ENCODE peak calls at places on chromosomes 7 and 10, in five cellular contexts. F is right atrium auricular region, U is upper lobe of left lung, M is kidney, H is activated gamma-delta T cell. I is an unnamed sample.

GRCh38 chr10:122852261-122852660 is 6.6 kb upstream of the CUZD1 start:
- DNase-seq in F (no peak), U (no peak), M (no peak), H (no peak), I (no peak)

GRCh38 chr7:113289140-113289740 is 170.9 kb upstream of the SMIM30 start:
- DNase-seq in F (no peak), U (no peak), M (no peak), H (no peak), I (no peak)

GRCh38 chr7:74598558-74598957 is 59.0 kb upstream of the GTF2I start:
- DNase-seq in F (no peak), U (no peak), M (no peak), H (no peak), I (no peak)

GRCh38 chr10:59002011-59002410 is 174.4 kb upstream of the PHYHIPL start:
- DNase-seq in F (no peak), U (no peak), M (no peak), H (no peak), I (no peak)

GRCh38 chr7:117045927-117046710 is 92.8 kb downstream of the ST7 start:
- DNase-seq in F (no peak), U (no peak), M (no peak), H (no peak), I (no peak)

GRCh38 chr7:134327896-134328295 is 11.2 kb upstream of the SLC35B4 start:
- DNase-seq in F (no peak), U (no peak), M (no peak), H (no peak), I (no peak)

GRCh38 chr10:132509506-132510173 is 27.9 kb upstream of the INPP5A start:
- DNase-seq in F (no peak), U (peak; percentile 53), M (no peak), H (no peak), I (peak; percentile 73)

GRCh38 chr7:15309891-15310290 is 251.9 kb downstream of the AGMO start:
- DNase-seq in F (no peak), U (no peak), M (no peak), H (no peak), I (no peak)

GRCh38 chr10:75109459-75109778 is 2.0 kb upstream of the SAMD8 start:
- DNase-seq in F (no peak), U (no peak), M (no peak), H (no peak), I (no peak)

GRCh38 chr10:2744547-2745212 is 322.7 kb upstream of the PFKP start:
- DNase-seq in F (no peak), U (no peak), M (no peak), H (no peak), I (no peak)

GRCh38 chr10:132164801-132165278 is 21.9 kb upstream of the DPYSL4 start:
- DNase-seq in F (no peak), U (peak; percentile 65), M (no peak), H (no peak), I (peak; percentile 67)

GRCh38 chr10:119726291-119727261 is 726 bp downstream of the INPP5F start:
- DNase-seq in F (no peak), U (no peak), M (no peak), H (peak; percentile 57), I (no peak)

GRCh38 chr7:80646088-80646961 is 7.9 kb downstream of the CD36 start:
- DNase-seq in F (no peak), U (no peak), M (no peak), H (no peak), I (no peak)

GRCh38 chr10:78602201-78602917 is 466.4 kb upstream of the ZMIZ1 start:
- DNase-seq in F (peak; percentile 16), U (peak; percentile 24), M (no peak), H (no peak), I (no peak)

GRCh38 chr7:116952640-116953371 is 495 bp upstream of the ST7 start:
- DNase-seq in F (peak; percentile 81), U (no peak), M (no peak), H (no peak), I (no peak)

GRCh38 chr10:72564596-72564995 is 61.3 kb downstream of the MICU1 start:
- DNase-seq in F (no peak), U (no peak), M (no peak), H (no peak), I (no peak)

GRCh38 chr10:120511165-120511564 is 54.1 kb downstream of the PLPP4 start:
- DNase-seq in F (no peak), U (no peak), M (no peak), H (no peak), I (no peak)

GRCh38 chr7:135342887-135343286 is 109.2 kb downstream of the STRA8 start:
- DNase-seq in F (no peak), U (no peak), M (no peak), H (no peak), I (no peak)

GRCh38 chr7:95972554-95972953 is 200.2 kb downstream of the DYNC1I1 start:
- DNase-seq in F (no peak), U (no peak), M (no peak), H (no peak), I (no peak)

GRCh38 chr7:31368620-31369019 is 28.1 kb upstream of the NEUROD6 start:
- DNase-seq in F (no peak), U (no peak), M (no peak), H (no peak), I (no peak)

GRCh38 chr7:1123721-1124120 is 35.8 kb downstream of the GPER1 start:
- DNase-seq in F (peak; percentile 91), U (peak; percentile 81), M (peak; percentile 93), H (no peak), I (peak; percentile 92)

GRCh38 chr7:13998866-13999265 is 9.4 kb upstream of the ETV1 start:
- DNase-seq in F (no peak), U (no peak), M (no peak), H (no peak), I (no peak)

GRCh38 chr10:78408671-78409472 is 375.2 kb downstream of the RPS24 start:
- DNase-seq in F (peak; percentile 81), U (no peak), M (peak; percentile 86), H (no peak), I (no peak)

GRCh38 chr10:58293989-58294388 is 25.0 kb downstream of the CISD1 start:
- DNase-seq in F (no peak), U (no peak), M (no peak), H (no peak), I (no peak)

GRCh38 chr10:101358706-101359300 is 4.8 kb downstream of the BTRC start:
- DNase-seq in F (no peak), U (no peak), M (no peak), H (no peak), I (no peak)

GRCh38 chr10:47037654-47038425 is 126.6 kb downstream of the PTPN20 start:
- DNase-seq in F (no peak), U (no peak), M (no peak), H (no peak), I (peak; percentile 55)

GRCh38 chr10:78572565-78572964 is 496.2 kb upstream of the ZMIZ1 start:
- DNase-seq in F (no peak), U (no peak), M (no peak), H (no peak), I (no peak)

GRCh38 chr10:70592746-70593512 is 9.6 kb downstream of the PRF1 start:
- DNase-seq in F (no peak), U (no peak), M (no peak), H (no peak), I (no peak)